ENCODE peak calls at places on chromosomes 4 and X, in four cellular contexts. U is CD14-positive monocyte, A is Peyer's patch, G is AG09319. N is an unnamed sample.

GRCh38 chr4:6038711-6039110 is 20.5 kb upstream of the C4orf50 start:
- DNase-seq in U (no peak), A (no peak), G (no peak), N (no peak)

GRCh38 chrX:150587585-150588503 is 19.4 kb downstream of the MTM1 start:
- DNase-seq in U (no peak), A (peak; percentile 44), G (no peak), N (peak; percentile 68)

GRCh38 chr4:120692964-120693363 is 229.6 kb downstream of the PRDM5 start:
- DNase-seq in U (no peak), A (no peak), G (peak; percentile 29), N (no peak)

GRCh38 chrX:96480081-96480480 is 204.6 kb upstream of the DIAPH2 start:
- DNase-seq in U (no peak), A (no peak), G (no peak), N (no peak)

GRCh38 chr4:170004656-170005250 is 21.4 kb downstream of the MFAP3L start:
- DNase-seq in U (no peak), A (no peak), G (no peak), N (no peak)

GRCh38 chrX:3659761-3660160 is 53.7 kb downstream of the PRKX start:
- DNase-seq in U (no peak), A (no peak), G (no peak), N (no peak)

GRCh38 chr4:124710253-124710849 is 2.2 kb downstream of the ANKRD50 start:
- DNase-seq in U (no peak), A (no peak), G (no peak), N (no peak)

GRCh38 chr4:17398035-17398434 is 113.9 kb downstream of the QDPR start:
- DNase-seq in U (no peak), A (no peak), G (no peak), N (no peak)

GRCh38 chrX:48676893-48677270 is 6.7 kb upstream of the WAS start:
- DNase-seq in U (no peak), A (no peak), G (no peak), N (no peak)

DNA sequence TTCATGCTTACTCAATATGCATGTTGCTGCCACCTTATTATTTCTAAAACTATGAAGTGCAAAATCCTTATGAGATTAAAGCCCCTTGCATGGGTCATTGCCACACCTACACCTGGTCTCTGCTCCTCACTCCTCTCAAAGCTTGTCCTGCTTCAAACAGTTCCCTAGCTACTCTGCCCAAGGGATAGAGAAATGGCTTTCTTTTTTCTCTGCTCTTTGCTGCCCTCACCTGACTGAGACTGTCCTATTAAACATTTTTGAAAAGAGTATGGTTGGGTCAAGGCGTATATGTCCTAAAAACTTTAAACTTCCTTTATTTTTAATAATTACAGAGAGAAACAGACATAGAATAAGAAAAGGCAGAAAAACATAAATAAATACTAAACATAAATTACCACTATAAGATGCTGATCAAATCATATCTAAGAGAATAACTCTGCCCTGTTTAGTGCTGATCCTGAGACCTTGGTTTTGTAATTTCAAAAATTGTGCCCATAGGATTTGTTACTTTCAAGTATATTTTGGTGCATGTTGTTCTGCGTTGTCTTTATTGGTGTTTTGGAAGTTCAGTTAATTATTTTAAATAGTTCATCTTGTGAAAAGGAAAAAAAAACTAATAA is 704.9 kb upstream of the PABPC4L start:
- DNase-seq in U (no peak), A (no peak), G (no peak), N (no peak)
- TF ChIP-seq CTCF in U (no peak), A (no peak), G (peak; percentile 13), N (no peak)

DNA sequence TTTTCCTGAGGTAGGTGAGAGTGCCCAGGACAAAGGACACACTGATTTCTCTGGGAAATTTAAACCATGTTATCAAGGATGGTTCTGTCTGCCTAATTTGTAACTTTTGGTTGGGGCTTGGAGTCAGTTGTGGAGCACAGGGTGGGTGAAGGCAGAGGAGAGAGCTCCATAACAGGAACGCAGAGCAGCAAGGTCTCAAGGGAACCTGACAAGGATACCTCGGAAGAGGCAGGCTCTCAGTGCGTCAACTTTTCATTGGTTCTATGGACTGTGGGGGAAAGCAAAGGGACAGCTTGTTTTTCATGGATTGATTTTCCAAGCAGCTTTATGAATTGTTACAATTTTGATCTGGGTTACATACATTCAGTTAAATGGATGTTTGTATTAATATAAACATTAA is 110.4 kb downstream of the SLIT2 start:
- DNase-seq in U (no peak), A (no peak), G (no peak), N (no peak)
- TF ChIP-seq CTCF in U (no peak), A (no peak), G (no peak), N (no peak)

DNA sequence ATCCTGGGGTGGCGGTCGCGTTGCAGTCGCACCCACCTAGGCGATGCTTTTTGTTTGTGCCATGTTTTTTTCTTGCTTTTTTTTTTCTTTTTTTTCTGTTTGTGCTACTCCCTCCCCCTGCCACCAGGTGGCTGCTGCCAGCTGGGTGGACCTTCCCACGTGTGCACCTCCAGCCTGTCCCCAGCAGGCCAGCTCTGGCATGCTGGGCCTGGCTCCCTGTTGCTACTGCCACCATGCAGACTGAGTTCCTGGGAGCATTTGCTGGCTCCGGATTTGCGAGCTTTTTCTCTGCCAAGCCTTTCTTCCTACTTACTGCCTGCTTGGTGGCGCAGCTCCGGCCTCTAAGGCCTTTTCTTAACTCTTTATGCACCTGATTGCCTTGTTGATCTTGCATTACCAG is 161.2 kb upstream of the WDFY3 start:
- DNase-seq in U (no peak), A (no peak), G (no peak), N (peak; percentile 1)
- TF ChIP-seq CTCF in U (no peak), A (no peak), G (peak; percentile 32), N (peak; percentile 26)

DNA sequence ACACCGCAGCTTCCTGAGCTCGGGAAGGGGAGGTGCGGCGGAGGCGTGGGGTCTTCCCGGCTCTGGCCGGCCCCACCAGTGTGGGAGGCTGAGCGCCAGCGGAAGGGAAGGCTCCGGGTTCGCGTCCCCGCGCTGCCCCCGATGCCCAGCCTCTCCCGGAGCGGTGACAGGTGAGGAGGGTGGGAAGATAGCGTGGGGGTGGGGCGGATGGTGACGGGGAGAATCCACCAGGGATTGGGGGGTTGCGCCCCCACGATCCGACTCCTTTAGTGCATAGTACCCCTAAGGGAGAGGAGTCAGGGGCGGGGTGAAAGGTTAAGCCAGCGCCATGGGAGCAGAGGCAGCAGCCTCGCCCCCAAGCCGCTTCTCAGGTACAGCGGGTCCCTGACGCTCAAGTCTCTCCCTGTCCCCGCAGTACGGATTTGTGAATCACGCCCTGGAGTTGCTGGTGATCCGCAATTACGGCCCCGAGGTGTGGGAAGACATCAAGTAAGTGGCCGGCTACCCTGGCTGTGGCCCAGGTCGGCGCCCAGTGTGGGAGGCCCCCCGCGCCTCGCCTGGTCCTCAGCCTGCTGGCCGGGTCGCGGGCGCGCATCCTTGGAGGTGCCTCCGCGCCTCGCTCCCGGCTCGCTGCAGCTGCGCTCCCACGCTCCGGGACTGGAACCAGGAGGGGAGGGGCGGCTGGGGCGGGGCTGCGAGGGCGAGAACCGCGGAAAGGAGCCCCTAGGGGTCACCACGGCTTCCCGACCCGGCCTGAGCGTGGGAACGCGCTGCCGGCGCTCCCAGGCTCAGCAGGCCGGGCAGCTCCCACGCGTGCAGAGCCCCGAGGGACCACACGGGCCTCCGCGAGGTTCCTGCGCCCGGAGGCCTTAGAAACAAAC is 791 bp downstream of the GUCY1B1 start:
- DNase-seq in U (no peak), A (no peak), G (no peak), N (peak; percentile 7)
- TF ChIP-seq CTCF in U (no peak), A (no peak), G (no peak), N (no peak)

GRCh38 chr4:11743961-11744360 is 315.3 kb upstream of the HS3ST1 start:
- DNase-seq in U (no peak), A (no peak), G (no peak), N (no peak)
- TF ChIP-seq CTCF in U (no peak), A (no peak), G (no peak), N (no peak)

DNA sequence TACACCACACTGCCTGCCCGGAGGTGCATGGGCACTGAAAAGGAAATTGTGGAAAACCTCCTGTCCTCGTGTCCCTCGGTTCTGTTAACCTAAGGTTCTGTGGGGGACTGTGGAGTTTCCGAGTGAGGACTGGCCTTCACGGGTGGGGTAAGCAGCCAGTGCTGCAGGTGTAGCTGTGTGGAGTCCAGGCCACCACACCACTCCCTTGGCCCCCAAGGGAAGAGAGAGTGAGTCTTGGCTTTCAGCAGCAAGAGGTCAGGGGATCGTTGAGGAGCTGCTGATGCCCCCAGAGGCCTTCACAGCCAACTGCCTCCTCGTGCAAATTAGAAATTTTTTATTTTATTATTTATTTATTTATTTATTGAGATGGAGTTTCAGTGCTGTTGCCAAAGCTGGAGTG is 20.4 kb downstream of the BEND4 start:
- DNase-seq in U (no peak), A (no peak), G (no peak), N (no peak)
- TF ChIP-seq CTCF in U (no peak), A (no peak), G (no peak), N (no peak)

DNA sequence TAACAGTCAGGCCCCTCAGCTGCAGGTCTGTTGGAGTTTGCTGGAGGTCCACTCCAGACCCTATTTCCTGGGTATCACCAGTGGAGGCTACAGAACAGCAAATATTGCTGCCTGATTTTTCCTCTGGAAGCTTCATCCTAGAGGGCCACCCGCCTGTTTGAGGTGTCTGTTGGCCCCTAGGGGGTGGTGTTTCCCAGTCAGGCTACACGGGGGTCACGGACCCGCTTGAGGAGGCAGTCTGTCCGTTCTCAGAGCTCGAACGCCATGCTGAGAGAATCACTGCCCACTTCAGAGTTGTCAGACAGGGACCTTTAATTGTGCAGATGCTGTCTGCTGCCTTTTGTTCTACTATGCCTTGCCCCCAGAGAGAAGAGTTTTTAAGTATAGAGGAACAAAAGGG is 160.8 kb downstream of the DKK2 start:
- DNase-seq in U (no peak), A (no peak), G (no peak), N (no peak)
- TF ChIP-seq CTCF in U (no peak), A (no peak), G (no peak), N (no peak)

GRCh38 chr4:22686156-22686555 is 6.6 kb upstream of the GBA3 start:
- DNase-seq in U (no peak), A (no peak), G (no peak), N (no peak)
- TF ChIP-seq CTCF in U (no peak), A (no peak), G (no peak), N (no peak)